ENCODE peak calls at places on chromosomes 16 and 17, in eight cellular contexts. F, S, D, M, G, K, U and Q are unnamed samples.

GRCh38 chr17:77737442-77738265 is 220.8 kb upstream of the TNRC6C start:
- DNase-seq in F (no peak), S (no peak), D (no peak), M (no peak), G (no peak), K (no peak), U (no peak), Q (no peak)

GRCh38 chr17:74936470-74936799 is 737 bp downstream of the OTOP3 start:
- DNase-seq in F (no peak), S (no peak), D (no peak), M (no peak), G (no peak), K (no peak), U (no peak), Q (no peak)

GRCh38 chr16:82699711-82700495 is 73.1 kb downstream of the CDH13 start:
- DNase-seq in F (no peak), S (no peak), D (peak; percentile 70), M (no peak), G (peak; percentile 60), K (peak; percentile 41), U (no peak), Q (no peak)

GRCh38 chr17:6696906-6697305 is 16.3 kb downstream of the SLC13A5 start:
- DNase-seq in F (no peak), S (no peak), D (no peak), M (no peak), G (no peak), K (no peak), U (no peak), Q (no peak)

GRCh38 chr16:81697321-81697885 is 81.7 kb upstream of the PLCG2 start:
- DNase-seq in F (peak; percentile 31), S (no peak), D (peak; percentile 76), M (peak; percentile 53), G (peak; percentile 36), K (peak; percentile 84), U (peak; percentile 59), Q (no peak)

GRCh38 chr16:80656731-80657150 is 115.9 kb downstream of the DYNLRB2 start:
- DNase-seq in F (no peak), S (no peak), D (no peak), M (no peak), G (no peak), K (no peak), U (no peak), Q (no peak)

GRCh38 chr17:40101367-40102210 is 1.2 kb upstream of the NR1D1 start:
- DNase-seq in F (no peak), S (no peak), D (no peak), M (no peak), G (no peak), K (peak; percentile 36), U (no peak), Q (no peak)

GRCh38 chr16:55470533-55471371 is 8.2 kb upstream of the MMP2 start:
- DNase-seq in F (no peak), S (no peak), D (peak; percentile 55), M (no peak), G (no peak), K (no peak), U (no peak), Q (no peak)

GRCh38 chr17:57870283-57870635 is 20.4 kb upstream of the MRPS23 start:
- DNase-seq in F (no peak), S (no peak), D (no peak), M (no peak), G (no peak), K (no peak), U (no peak), Q (no peak)

GRCh38 chr16:88853336-88853941 is 3.3 kb downstream of the GALNS start:
- DNase-seq in F (no peak), S (no peak), D (no peak), M (no peak), G (no peak), K (peak; percentile 70), U (no peak), Q (no peak)

GRCh38 chr16:50267151-50267631 is 840 bp downstream of the ADCY7 start:
- DNase-seq in F (peak; percentile 45), S (peak; percentile 44), D (peak; percentile 38), M (no peak), G (no peak), K (peak; percentile 61), U (no peak), Q (no peak)

GRCh38 chr17:81165246-81166032 is at the start of gene PVALEF:
- DNase-seq in F (no peak), S (peak; percentile 52), D (peak; percentile 48), M (no peak), G (no peak), K (peak; percentile 60), U (peak; percentile 49), Q (peak; percentile 49)

GRCh38 chr17:60047046-60047445 is 31.7 kb downstream of the HEATR6 start:
- DNase-seq in F (no peak), S (no peak), D (no peak), M (no peak), G (no peak), K (no peak), U (no peak), Q (no peak)

GRCh38 chr17:42233148-42233547 is 38.9 kb upstream of the GHDC start:
- DNase-seq in F (no peak), S (no peak), D (peak; percentile 29), M (no peak), G (no peak), K (no peak), U (no peak), Q (no peak)

GRCh38 chr17:21072623-21073278 is 29.9 kb upstream of the USP22 start:
- DNase-seq in F (no peak), S (no peak), D (no peak), M (no peak), G (no peak), K (no peak), U (no peak), Q (no peak)

GRCh38 chr17:34542700-34543336 is 36.6 kb upstream of the TMEM132E start:
- DNase-seq in F (peak; percentile 46), S (no peak), D (peak; percentile 39), M (peak; percentile 53), G (peak; percentile 17), K (no peak), U (peak; percentile 65), Q (peak; percentile 58)

GRCh38 chr17:2123467-2124251 is 68.8 kb downstream of the HIC1 start:
- DNase-seq in F (peak; percentile 16), S (no peak), D (peak; percentile 44), M (peak; percentile 8), G (no peak), K (peak; percentile 56), U (no peak), Q (no peak)

GRCh38 chr16:67847064-67847861 is at the start of gene CENPT:
- DNase-seq in F (peak; percentile 77), S (no peak), D (peak; percentile 74), M (peak; percentile 27), G (peak; percentile 47), K (peak; percentile 88), U (peak; percentile 32), Q (no peak)

GRCh38 chr17:72446525-72447250 is 325.9 kb downstream of the SOX9 start:
- DNase-seq in F (no peak), S (no peak), D (no peak), M (no peak), G (no peak), K (no peak), U (no peak), Q (no peak)

GRCh38 chr17:17538417-17539391 is 42.5 kb upstream of the RASD1 start:
- DNase-seq in F (no peak), S (peak; percentile 30), D (no peak), M (no peak), G (no peak), K (peak; percentile 11), U (no peak), Q (no peak)

GRCh38 chr17:75361996-75362395 is 43.5 kb downstream of the GRB2 start:
- DNase-seq in F (no peak), S (no peak), D (no peak), M (no peak), G (no peak), K (no peak), U (no peak), Q (no peak)

GRCh38 chr16:85028638-85029412 is 1.2 kb downstream of the KIAA0513 start:
- DNase-seq in F (no peak), S (peak; percentile 71), D (peak; percentile 41), M (peak; percentile 44), G (peak; percentile 63), K (peak; percentile 72), U (no peak), Q (no peak)

GRCh38 chr17:71580220-71580619 is 540.6 kb upstream of the SOX9 start:
- DNase-seq in F (no peak), S (no peak), D (no peak), M (no peak), G (no peak), K (no peak), U (no peak), Q (no peak)

GRCh38 chr17:7897773-7898172 is 9.2 kb downstream of the CHD3 start:
- DNase-seq in F (no peak), S (no peak), D (peak; percentile 62), M (no peak), G (no peak), K (no peak), U (no peak), Q (no peak)

GRCh38 chr17:66775262-66775661 is 59.7 kb upstream of the CACNG5 start:
- DNase-seq in F (peak; percentile 55), S (no peak), D (no peak), M (no peak), G (no peak), K (no peak), U (no peak), Q (no peak)

GRCh38 chr17:76370261-76370993 is 14.0 kb upstream of the SPHK1 start:
- DNase-seq in F (peak; percentile 52), S (peak; percentile 93), D (peak; percentile 94), M (no peak), G (peak; percentile 76), K (peak; percentile 92), U (no peak), Q (no peak)

GRCh38 chr17:48722201-48722907 is at the start of gene PRAC1:
- DNase-seq in F (no peak), S (no peak), D (no peak), M (no peak), G (no peak), K (no peak), U (no peak), Q (no peak)

GRCh38 chr16:19432429-19432828 is 14.7 kb downstream of the TMC5 start:
- DNase-seq in F (no peak), S (no peak), D (no peak), M (no peak), G (no peak), K (no peak), U (peak; percentile 3), Q (no peak)